ENCODE peak calls at places on chromosomes 11 and 22, in four cellular contexts. W is GM23338, Z is body of pancreas, E is cardiac muscle cell. D is an unnamed sample.

GRCh38 chr11:125951731-125952130 is 5.9 kb downstream of the VSIG10L2 start:
- DNase-seq in W (no peak), Z (no peak), E (no peak), D (no peak)

GRCh38 chr11:64887757-64888405 is 9.5 kb upstream of the EHD1 start:
- DNase-seq in W (peak), Z (peak), E (peak), D (peak)

GRCh38 chr11:133134561-133135173 is 397.6 kb downstream of the OPCML start:
- DNase-seq in W (peak), Z (peak), E (peak), D (no peak)

GRCh38 chr22:24599514-24599913 is 3.5 kb upstream of the GGT1 start:
- DNase-seq in W (peak), Z (no peak), E (no peak), D (no peak)

GRCh38 chr11:705646-706438 is at the start of gene EPS8L2:
- DNase-seq in W (peak), Z (peak), E (no peak), D (no peak)

GRCh38 chr11:73972187-73972586 is 10.5 kb downstream of the UCP2 start:
- DNase-seq in W (no peak), Z (no peak), E (no peak), D (no peak)

GRCh38 chr22:23556026-23556620 is 24.0 kb downstream of the IGLL1 start:
- DNase-seq in W (no peak), Z (no peak), E (no peak), D (no peak)

GRCh38 chr11:116851631-116852030 is 14.2 kb upstream of the APOA1 start:
- DNase-seq in W (no peak), Z (no peak), E (no peak), D (peak)

GRCh38 chr22:38244106-38244505 is 28.7 kb downstream of the TMEM184B start:
- DNase-seq in W (no peak), Z (no peak), E (no peak), D (no peak)

GRCh38 chr11:122253541-122254317 is 137.7 kb upstream of the BLID start:
- DNase-seq in W (peak), Z (peak), E (no peak), D (no peak)

GRCh38 chr22:33883561-33883960 is 36.7 kb downstream of the LARGE1 start:
- DNase-seq in W (no peak), Z (no peak), E (no peak), D (no peak)

GRCh38 chr11:77371646-77372045 is 70.2 kb upstream of the GDPD4 start:
- DNase-seq in W (no peak), Z (no peak), E (no peak), D (no peak)

GRCh38 chr11:123421589-123421988 is 8.5 kb upstream of the GRAMD1B start:
- DNase-seq in W (no peak), Z (no peak), E (no peak), D (no peak)

GRCh38 chr11:10875430-10876021 is 17.7 kb upstream of the ZBED5 start:
- DNase-seq in W (no peak), Z (no peak), E (no peak), D (no peak)

GRCh38 chr11:128473631-128474030 is 113.7 kb downstream of the ETS1 start:
- DNase-seq in W (no peak), Z (no peak), E (no peak), D (peak)

GRCh38 chr11:134261626-134262488 is 8.5 kb downstream of the ACAD8 start:
- DNase-seq in W (peak), Z (no peak), E (peak), D (no peak)

GRCh38 chr22:49909476-49910205 is 8.6 kb downstream of the ALG12 start:
- DNase-seq in W (no peak), Z (no peak), E (no peak), D (no peak)

GRCh38 chr11:96964661-96965060 is 574.8 kb downstream of the JRKL start:
- DNase-seq in W (no peak), Z (no peak), E (no peak), D (no peak)

GRCh38 chr22:22692707-22693530 is 48.5 kb downstream of the GGTLC2 start:
- DNase-seq in W (peak), Z (peak), E (no peak), D (peak)

GRCh38 chr11:73314121-73314948 is 6.3 kb downstream of the ARHGEF17 start:
- DNase-seq in W (peak), Z (no peak), E (peak), D (no peak)

GRCh38 chr11:13009921-13010736 is 1.0 kb downstream of the RASSF10 start:
- DNase-seq in W (peak), Z (peak), E (peak), D (no peak)

GRCh38 chr11:44066732-44067131 is 662 bp downstream of the ACCS start:
- DNase-seq in W (no peak), Z (peak), E (no peak), D (no peak)

GRCh38 chr22:46539169-46539568 is 1.7 kb upstream of the CELSR1 start:
- DNase-seq in W (no peak), Z (no peak), E (no peak), D (no peak)
- H3K4me3 ChIP-seq in W (peak), Z (no peak), E (no peak), D (no peak)

DNA sequence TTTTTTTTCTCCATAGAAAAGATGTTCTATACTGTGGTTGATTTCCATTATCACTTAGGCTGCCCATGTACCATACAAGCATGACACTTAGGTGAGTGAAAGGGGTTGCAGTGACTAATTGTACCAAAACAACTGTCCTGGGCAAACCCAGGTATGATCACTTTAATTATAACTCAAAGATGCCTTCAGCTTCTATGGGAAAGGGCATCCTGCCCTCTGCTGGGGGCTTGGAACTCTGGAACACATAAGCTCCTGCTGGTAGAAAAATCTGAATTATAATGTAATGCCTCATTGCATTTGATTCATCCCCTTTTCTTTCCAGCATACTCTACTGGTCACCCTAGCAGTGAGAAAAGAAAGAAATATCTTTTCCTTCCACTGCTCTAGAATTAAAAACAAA is 206.3 kb downstream of the DDX10 start:
- DNase-seq in W (peak), Z (peak), E (peak), D (no peak)
- TF ChIP-seq CTCF in W (peak), Z (peak), E (peak), D (no peak)

DNA sequence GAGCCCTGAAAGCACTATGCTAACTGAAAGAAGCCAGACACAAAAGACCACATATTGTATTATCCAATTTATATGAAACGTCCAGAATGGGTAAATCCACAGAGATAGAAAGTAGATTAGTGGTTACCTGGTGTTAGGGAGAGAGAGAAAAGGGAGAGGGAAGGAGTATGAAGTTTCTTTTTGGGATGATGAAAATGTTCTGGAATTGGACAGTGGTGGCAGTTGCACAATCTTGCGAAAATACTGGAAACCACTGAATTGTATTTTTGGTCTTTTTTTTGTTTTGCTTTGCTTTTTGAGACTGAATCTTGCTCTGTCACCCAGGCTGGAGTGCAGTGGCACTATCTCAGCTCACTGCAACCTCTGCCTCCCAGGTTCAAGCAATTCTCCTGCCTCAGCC is 63.5 kb downstream of the MRTFA start:
- DNase-seq in W (no peak), Z (no peak), E (no peak), D (no peak)
- H3K27ac ChIP-seq in W (no peak), Z (no peak), E (no peak), D (no peak)

GRCh38 chr22:37010976-37011375 is 8.3 kb downstream of the TST start:
- DNase-seq in W (no peak), Z (no peak), E (no peak), D (no peak)

GRCh38 chr22:37012956-37013355 is 6.3 kb downstream of the TST start:
- DNase-seq in W (no peak), Z (no peak), E (no peak), D (no peak)

GRCh38 chr22:37012262-37012904 is 6.9 kb downstream of the TST start:
- DNase-seq in W (no peak), Z (peak), E (no peak), D (no peak)

GRCh38 chr22:37010174-37010573 is 9.1 kb downstream of the TST start:
- DNase-seq in W (no peak), Z (peak), E (no peak), D (no peak)

DNA sequence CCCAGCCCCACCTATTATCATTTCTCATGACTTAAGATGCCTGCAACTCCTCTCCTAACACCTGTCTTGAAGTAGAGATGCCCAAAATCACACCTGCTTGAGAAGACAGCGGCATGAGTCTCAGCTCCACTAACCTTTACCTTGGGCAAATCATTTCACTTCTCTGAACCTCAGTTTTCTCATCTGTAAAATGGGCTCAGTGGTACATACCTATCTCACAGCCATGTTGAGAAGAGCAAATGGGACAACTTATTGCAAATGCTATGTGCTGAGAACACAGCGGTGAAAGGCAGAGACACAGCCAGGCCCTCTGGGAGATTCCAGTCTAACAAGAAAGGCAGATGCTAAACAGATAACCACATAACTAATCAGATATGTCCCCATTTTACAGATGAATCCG is 7.8 kb downstream of the TST start:
- DNase-seq in W (no peak), Z (no peak), E (no peak), D (no peak)
- H3K4me3 ChIP-seq in W (no peak), Z (no peak), E (no peak), D (no peak)

GRCh38 chr22:35684270-35684700 is 33.4 kb upstream of the APOL5 start:
- DNase-seq in W (peak), Z (peak), E (peak), D (no peak)
- TF ChIP-seq CTCF in W (peak), Z (no peak), E (peak), D (no peak)

GRCh38 chr11:113265343-113265742 is 49.0 kb upstream of the TTC12 start:
- DNase-seq in W (no peak), Z (no peak), E (no peak), D (no peak)
- H3K27ac ChIP-seq in W (no peak), Z (no peak), E (no peak), D (no peak)

DNA sequence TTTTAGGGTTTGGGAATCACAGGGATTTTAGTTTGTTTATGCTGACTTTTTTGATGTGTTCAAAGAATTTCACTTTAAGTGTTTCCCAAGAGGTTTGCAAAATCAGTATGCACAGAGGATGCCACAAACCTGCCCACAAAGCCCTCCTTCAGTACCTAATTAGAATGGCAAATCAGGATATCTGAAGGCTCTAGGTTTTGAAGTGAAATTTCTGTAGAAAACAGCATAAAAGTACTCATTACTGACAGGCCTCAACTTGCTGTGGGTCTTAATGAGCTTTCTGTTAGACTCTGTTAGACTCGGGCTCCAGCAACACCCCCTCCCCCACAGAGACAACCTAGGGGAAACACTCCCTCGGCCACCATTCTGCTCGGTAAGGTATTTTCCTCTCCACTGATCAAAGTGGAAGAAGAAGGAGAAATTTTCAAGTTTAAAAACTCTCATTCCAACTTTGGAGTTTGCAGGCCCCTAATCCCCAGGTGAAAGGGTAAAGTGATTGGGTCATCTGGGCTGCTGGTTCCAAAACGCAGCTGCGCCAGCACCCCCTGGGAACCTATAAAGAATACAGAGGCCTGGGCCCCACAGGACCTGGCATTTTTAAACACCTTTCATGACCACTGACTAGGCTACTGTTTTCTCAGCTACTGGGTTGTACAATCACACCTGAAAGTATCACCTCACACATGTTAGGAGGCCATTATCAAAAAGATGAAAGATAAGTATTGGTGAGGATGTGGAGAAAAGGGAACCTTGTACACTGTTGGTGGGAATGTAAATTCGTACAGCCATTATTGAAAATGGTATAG is 67.5 kb downstream of the PLEKHA7 start:
- DNase-seq in W (peak), Z (no peak), E (no peak), D (no peak)
- H3K4me3 ChIP-seq in W (no peak), Z (no peak), E (no peak), D (no peak)

DNA sequence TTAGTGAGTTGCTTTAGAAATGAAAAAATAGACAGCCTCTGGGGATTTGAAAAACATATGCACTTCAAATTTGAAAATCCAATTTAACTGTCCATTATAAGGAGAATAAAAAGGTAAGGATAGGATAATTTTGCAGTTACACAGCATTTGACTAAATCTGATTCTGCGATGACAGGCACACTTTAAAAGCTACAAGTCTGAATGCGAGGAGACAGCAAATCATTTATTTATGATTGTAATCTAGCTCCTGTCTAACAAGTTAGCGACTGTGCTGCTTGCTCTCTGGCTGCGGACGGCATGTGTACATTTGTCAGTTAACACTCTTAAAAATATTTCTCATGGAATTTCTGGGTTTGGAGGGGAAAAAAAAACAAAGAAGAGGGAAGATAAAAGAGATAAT is 514.8 kb downstream of the MN1 start:
- DNase-seq in W (no peak), Z (no peak), E (no peak), D (no peak)
- TF ChIP-seq CTCF in W (no peak), Z (no peak), E (no peak), D (no peak)

DNA sequence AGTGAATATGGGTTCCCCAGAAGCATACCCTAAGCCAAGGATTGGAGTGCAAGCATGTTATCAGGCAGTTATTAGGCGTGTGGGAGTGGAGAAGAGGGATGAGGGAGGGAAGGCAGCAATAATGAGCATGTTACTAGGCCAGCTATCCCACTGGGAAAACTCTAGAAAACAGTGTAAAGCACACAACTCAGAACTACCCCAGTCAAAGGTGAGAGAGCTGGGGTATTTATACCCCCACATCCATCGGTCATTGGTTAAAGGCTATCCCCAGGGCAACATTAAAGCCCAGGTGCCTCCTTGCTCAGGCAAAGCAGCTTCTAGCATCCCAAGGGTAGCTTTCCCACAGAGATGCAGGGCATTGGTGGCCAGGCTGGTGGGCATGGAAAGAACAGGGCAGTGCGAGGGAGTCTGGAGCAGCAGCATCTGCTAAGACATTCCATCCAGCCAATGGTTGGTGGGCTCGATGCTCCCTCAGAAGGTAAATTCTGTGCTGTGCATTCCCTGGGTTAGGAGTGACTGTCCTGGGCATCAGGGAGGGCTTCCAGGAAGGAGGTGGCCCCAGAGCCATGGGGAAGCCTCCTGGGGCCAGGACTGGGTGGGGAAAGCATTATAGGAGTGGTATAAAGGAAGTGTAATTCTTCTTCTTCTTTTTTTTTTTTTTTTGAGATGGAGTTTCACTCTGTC is 21.1 kb upstream of the LRRC10B start:
- DNase-seq in W (no peak), Z (no peak), E (no peak), D (no peak)
- H3K27ac ChIP-seq in W (no peak), Z (no peak), E (no peak), D (no peak)

DNA sequence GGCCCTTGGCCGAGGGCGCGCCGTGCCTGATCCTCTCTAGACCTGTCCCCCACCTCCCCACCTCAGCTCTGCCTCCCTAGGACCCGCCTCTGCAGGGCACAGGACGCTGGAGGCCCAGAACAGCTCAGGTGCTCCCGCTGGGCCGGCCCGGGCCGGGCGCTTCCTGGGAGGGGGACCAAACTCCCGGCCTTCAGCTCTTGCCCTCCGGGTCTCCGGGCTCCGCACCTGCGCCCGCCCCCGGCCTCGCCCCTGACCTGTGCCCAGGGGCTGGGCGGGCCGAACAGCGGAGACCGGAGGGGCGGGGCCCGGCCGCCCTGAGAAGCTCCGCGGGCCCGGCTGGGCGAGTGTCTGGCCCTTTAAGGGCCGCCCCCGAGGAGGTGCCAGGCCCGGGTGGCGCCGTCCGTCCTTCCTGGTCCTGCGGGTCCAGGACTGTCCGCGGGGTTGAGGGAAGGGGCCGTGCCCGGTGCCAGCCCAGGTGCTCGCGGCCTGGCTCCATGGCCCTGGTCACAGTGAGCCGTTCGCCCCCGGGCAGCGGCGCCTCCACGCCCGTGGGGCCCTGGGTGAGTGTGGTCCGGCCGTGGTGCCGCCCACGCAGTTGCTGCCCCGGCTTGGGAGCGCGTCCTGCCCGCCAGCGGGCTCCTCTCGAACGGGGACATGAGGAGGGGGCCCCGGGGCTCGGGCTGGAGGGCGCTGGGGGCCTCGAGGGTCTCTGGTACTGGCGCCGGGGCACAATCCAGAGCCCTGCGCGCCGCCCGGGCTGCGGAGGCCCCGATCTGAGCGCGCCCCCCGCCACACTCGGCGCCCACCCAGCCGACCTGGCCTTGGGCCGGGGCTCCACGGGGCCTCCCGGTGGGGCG is at the start of gene SSH3:
- DNase-seq in W (peak), Z (peak), E (peak), D (peak)
- H3K4me3 ChIP-seq in W (peak), Z (peak), E (peak), D (peak)

D was measured in CD8-positive, alpha-beta T cell.